ENCODE peak calls at places on chromosome 14, in six cellular contexts. P is activated T-helper 1 cell treated with Interleukin-2 at 50 U/mL for 16 hours; V is GF-D8; G is stimulated activated CD4-positive, alpha-beta T cell treated with anti-CD3 and anti-CD28 coated beads, TNF-alpha, amount 100 ng/mL, for 48 hours; A is HCT116; Q is SHP77. W is an unnamed sample.

GRCh38 chr14:77212097-77212873 is 30.7 kb downstream of the TMEM63C start:
- DNase-seq in V (no peak), P (no peak), Q (no peak), A (no peak), G (no peak), W (no peak)

GRCh38 chr14:96739511-96739910 is 57.7 kb upstream of the VRK1 start:
- DNase-seq in Q (peak), A (no peak), P (no peak), V (no peak), G (no peak), W (no peak)

GRCh38 chr14:21241218-21241819 is 27.9 kb downstream of the HNRNPC start:
- DNase-seq in Q (no peak), A (no peak), P (no peak), G (no peak), V (no peak), W (no peak)

GRCh38 chr14:99047436-99048110 is 224.4 kb downstream of the BCL11B start:
- DNase-seq in V (no peak), Q (no peak), P (no peak), A (no peak), G (no peak), W (no peak)

GRCh38 chr14:75406102-75406501 is 21.7 kb upstream of the JDP2 start:
- DNase-seq in V (no peak), A (no peak), Q (no peak), G (no peak), P (no peak), W (no peak)

GRCh38 chr14:100065161-100065871 is at the start of gene EVL:
- DNase-seq in V (peak), P (peak), A (no peak), Q (no peak), G (peak), W (no peak)

GRCh38 chr14:55448146-55448614 is 7.8 kb upstream of the TBPL2 start:
- DNase-seq in P (no peak), A (peak), G (no peak), Q (no peak), V (no peak), W (no peak)

GRCh38 chr14:102096569-102097188 is 9.8 kb upstream of the HSP90AA1 start:
- DNase-seq in V (no peak), P (peak), A (peak), G (peak), Q (peak), W (peak)

GRCh38 chr14:65403231-65403630 is 9.3 kb upstream of the FUT8 start:
- DNase-seq in A (no peak), P (no peak), Q (no peak), V (no peak), G (no peak), W (no peak)

GRCh38 chr14:77243853-77244252 is 27.2 kb downstream of the NGB start:
- DNase-seq in Q (no peak), A (no peak), P (no peak), V (no peak), G (no peak), W (no peak)

GRCh38 chr14:69475194-69475818 is 9.2 kb upstream of the PLEKHD1 start:
- DNase-seq in Q (peak), V (no peak), G (no peak), P (no peak), A (no peak), W (no peak)

GRCh38 chr14:90444077-90444696 is 47.4 kb downstream of the CALM1 start:
- DNase-seq in A (no peak), V (no peak), Q (no peak), G (no peak), P (no peak), W (no peak)

GRCh38 chr14:101595887-101596721 is 34.8 kb downstream of the DIO3 start:
- DNase-seq in V (peak), G (no peak), A (no peak), Q (no peak), P (peak), W (no peak)

GRCh38 chr14:65334765-65335411 is 77.6 kb upstream of the FUT8 start:
- DNase-seq in V (no peak), A (no peak), G (no peak), P (no peak), Q (no peak), W (no peak)